ENCODE peak calls at places on chromosomes 12 and 14, in nine cellular contexts. B, W, Q, F, N, E, U, O and T are unnamed samples.

GRCh38 chr12:48023386-48023785 is 19.1 kb upstream of the COL2A1 start:
- DNase-seq in B (no peak), W (no peak), Q (no peak), F (peak; percentile 74), N (no peak), E (no peak), U (no peak), O (no peak), T (no peak)

GRCh38 chr12:15701212-15701611 is 88.0 kb downstream of the EPS8 start:
- DNase-seq in B (peak; percentile 46), W (no peak), Q (no peak), F (no peak), N (no peak), E (peak; percentile 67), U (no peak), O (no peak), T (no peak)

GRCh38 chr12:116303076-116303465 is 25.6 kb upstream of the MED13L start:
- DNase-seq in B (no peak), W (no peak), Q (no peak), F (no peak), N (no peak), E (no peak), U (no peak), O (no peak), T (no peak)

GRCh38 chr12:81930037-81930436 is 170.9 kb upstream of the PPFIA2 start:
- DNase-seq in B (no peak), W (no peak), Q (no peak), F (no peak), N (no peak), E (no peak), U (no peak), O (no peak), T (no peak)

GRCh38 chr14:76346391-76347160 is 29.4 kb upstream of the ESRRB start:
- DNase-seq in B (no peak), W (no peak), Q (no peak), F (no peak), N (no peak), E (peak; percentile 14), U (no peak), O (no peak), T (no peak)

GRCh38 chr12:101267111-101267510 is 12.8 kb upstream of the UTP20 start:
- DNase-seq in B (no peak), W (no peak), Q (no peak), F (no peak), N (no peak), E (no peak), U (no peak), O (no peak), T (no peak)

GRCh38 chr12:18591473-18591872 is 146.3 kb downstream of the PLCZ1 start:
- DNase-seq in B (no peak), W (no peak), Q (no peak), F (no peak), N (no peak), E (no peak), U (no peak), O (no peak), T (no peak)

GRCh38 chr12:2957816-2958431 is 1.3 kb upstream of the TEAD4 start:
- DNase-seq in B (peak; percentile 35), W (no peak), Q (no peak), F (no peak), N (no peak), E (no peak), U (no peak), O (no peak), T (no peak)

GRCh38 chr12:116432321-116432750 is 126.8 kb upstream of the MAP1LC3B2 start:
- DNase-seq in B (no peak), W (no peak), Q (no peak), F (no peak), N (no peak), E (peak; percentile 66), U (no peak), O (no peak), T (peak; percentile 44)

GRCh38 chr12:109389146-109389545 is 41.4 kb downstream of the MYO1H start:
- DNase-seq in B (no peak), W (no peak), Q (no peak), F (no peak), N (no peak), E (peak; percentile 2), U (no peak), O (peak; percentile 32), T (no peak)

GRCh38 chr14:61106627-61107147 is 125.6 kb downstream of the SLC38A6 start:
- DNase-seq in B (no peak), W (no peak), Q (no peak), F (no peak), N (no peak), E (no peak), U (no peak), O (no peak), T (no peak)

GRCh38 chr12:100489326-100489725 is 15.7 kb downstream of the NR1H4 start:
- DNase-seq in B (no peak), W (no peak), Q (no peak), F (no peak), N (no peak), E (no peak), U (no peak), O (no peak), T (no peak)

GRCh38 chr14:102759416-102759815 is 17.8 kb upstream of the TRAF3 start:
- DNase-seq in B (no peak), W (no peak), Q (no peak), F (no peak), N (peak; percentile 8), E (peak; percentile 42), U (no peak), O (no peak), T (peak; percentile 63)

GRCh38 chr12:46562625-46563228 is 190.2 kb upstream of the SLC38A2 start:
- DNase-seq in B (peak; percentile 83), W (no peak), Q (no peak), F (no peak), N (no peak), E (peak; percentile 86), U (no peak), O (no peak), T (no peak)

GRCh38 chr14:23129759-23130316 is 10.8 kb upstream of the CEBPE start:
- DNase-seq in B (no peak), W (no peak), Q (no peak), F (no peak), N (no peak), E (no peak), U (no peak), O (no peak), T (no peak)

GRCh38 chr12:91985002-91985767 is 160.5 kb downstream of the BTG1 start:
- DNase-seq in B (peak; percentile 49), W (no peak), Q (no peak), F (no peak), N (no peak), E (peak; percentile 75), U (no peak), O (no peak), T (no peak)